ENCODE peak calls at places on chromosomes 3 and 15, in six cellular contexts. U is MM.1S, E is SJSA1, R is HCT116, C is BJ, M is Daoy. W is an unnamed sample.

GRCh38 chr3:105970283-105970682 is 101.5 kb upstream of the CBLB start:
- DNase-seq in U (no peak), E (no peak), R (no peak), C (peak), M (no peak), W (no peak)

GRCh38 chr3:100647673-100648072 is 38.3 kb downstream of the ADGRG7 start:
- DNase-seq in U (no peak), E (no peak), R (no peak), C (no peak), M (no peak), W (no peak)

GRCh38 chr15:44181410-44181809 is 13.7 kb downstream of the FRMD5 start:
- DNase-seq in U (no peak), E (no peak), R (no peak), C (no peak), M (no peak), W (no peak)

GRCh38 chr15:91465696-91466095 is 365.6 kb downstream of the SV2B start:
- DNase-seq in U (no peak), E (no peak), R (no peak), C (no peak), M (no peak), W (no peak)

GRCh38 chr3:78660958-78661357 is 1106.8 kb downstream of the ROBO1 start:
- DNase-seq in U (no peak), E (no peak), R (no peak), C (no peak), M (no peak), W (no peak)

GRCh38 chr15:68650901-68651709 is 72.3 kb downstream of the CORO2B start:
- DNase-seq in U (peak), E (no peak), R (peak), C (no peak), M (peak), W (no peak)

GRCh38 chr15:94182883-94183282 is 48.5 kb upstream of the MCTP2 start:
- DNase-seq in U (no peak), E (no peak), R (no peak), C (no peak), M (no peak), W (no peak)

GRCh38 chr3:108130705-108131104 is 39.9 kb upstream of the CD47 start:
- DNase-seq in U (no peak), E (no peak), R (no peak), C (no peak), M (no peak), W (no peak)

GRCh38 chr3:66816110-66816761 is 181.9 kb upstream of the KBTBD8 start:
- DNase-seq in U (peak), E (no peak), R (peak), C (no peak), M (peak), W (peak)

GRCh38 chr15:49978171-49978570 is 140.9 kb downstream of the ATP8B4 start:
- DNase-seq in U (no peak), E (no peak), R (no peak), C (no peak), M (no peak), W (no peak)

GRCh38 chr15:101439285-101439919 is 50.1 kb downstream of the PCSK6 start:
- DNase-seq in U (no peak), E (no peak), R (no peak), C (no peak), M (peak), W (no peak)

GRCh38 chr3:194254032-194254431 is 97.1 kb downstream of the CPN2 start:
- DNase-seq in U (no peak), E (no peak), R (no peak), C (no peak), M (no peak), W (peak)

GRCh38 chr3:151168269-151169094 is 34.5 kb downstream of the GPR171 start:
- DNase-seq in U (peak), E (peak), R (peak), C (no peak), M (peak), W (peak)

GRCh38 chr3:28000608-28001007 is 240.8 kb upstream of the CMC1 start:
- DNase-seq in U (no peak), E (no peak), R (no peak), C (no peak), M (no peak), W (peak)

GRCh38 chr3:159472611-159473010 is 516.0 kb upstream of the IL12A start:
- DNase-seq in U (no peak), E (no peak), R (no peak), C (no peak), M (peak), W (no peak)

GRCh38 chr3:183208260-183208659 is 44.8 kb upstream of the B3GNT5 start:
- DNase-seq in U (no peak), E (no peak), R (no peak), C (no peak), M (no peak), W (no peak)

GRCh38 chr3:181719298-181719859 is 7.7 kb downstream of the SOX2 start:
- DNase-seq in U (no peak), E (no peak), R (no peak), C (no peak), M (no peak), W (no peak)

GRCh38 chr3:185737020-185737419 is 87.8 kb downstream of the IGF2BP2 start:
- DNase-seq in U (no peak), E (no peak), R (no peak), C (no peak), M (peak), W (no peak)

GRCh38 chr15:66815322-66815721 is 113.3 kb downstream of the SMAD6 start:
- DNase-seq in U (no peak), E (no peak), R (no peak), C (peak), M (peak), W (no peak)

GRCh38 chr3:141052570-141053069 is 1.5 kb downstream of the SPSB4 start:
- DNase-seq in U (no peak), E (no peak), R (no peak), C (no peak), M (peak), W (peak)

GRCh38 chr3:176579741-176580185 is 617.5 kb downstream of the TBL1XR1 start:
- DNase-seq in U (no peak), E (no peak), R (no peak), C (peak), M (peak), W (no peak)

GRCh38 chr15:76235186-76235826 is 76.0 kb downstream of the ETFA start:
- DNase-seq in U (peak), E (no peak), R (peak), C (peak), M (no peak), W (peak)

GRCh38 chr15:52247032-52247431 is 48.6 kb downstream of the MYO5C start:
- DNase-seq in U (no peak), E (no peak), R (no peak), C (no peak), M (peak), W (no peak)

GRCh38 chr3:57007513-57008415 is 52.7 kb upstream of the SPATA12 start:
- DNase-seq in U (no peak), E (peak), R (peak), C (no peak), M (peak), W (no peak)

GRCh38 chr3:195568630-195569029 is 15.1 kb downstream of the APOD start:
- DNase-seq in U (no peak), E (no peak), R (no peak), C (no peak), M (no peak), W (no peak)

GRCh38 chr15:78635346-78635745 is 5.7 kb downstream of the CHRNB4 start:
- DNase-seq in U (no peak), E (no peak), R (no peak), C (no peak), M (no peak), W (no peak)

GRCh38 chr15:90037961-90038633 is 37.0 kb downstream of the ZNF710 start:
- DNase-seq in U (peak), E (no peak), R (no peak), C (no peak), M (peak), W (no peak)

GRCh38 chr15:49558924-49559323 is 61.7 kb downstream of the FAM227B start:
- DNase-seq in U (no peak), E (no peak), R (no peak), C (no peak), M (no peak), W (no peak)

GRCh38 chr3:120052225-120052624 is 42.0 kb downstream of the GSK3B start:
- DNase-seq in U (peak), E (no peak), R (no peak), C (no peak), M (no peak), W (no peak)

GRCh38 chr3:168272343-168272984 is 176.7 kb upstream of the GOLIM4 start:
- DNase-seq in U (no peak), E (no peak), R (no peak), C (no peak), M (no peak), W (no peak)

W was measured in SK-N-DZ.